ENCODE peak calls at places on chromosomes 12 and 14, in five cellular contexts. Y is K562, A is HepG2, V is SK-N-SH, F is GM12878. Q is an unnamed sample.

GRCh38 chr12:65524666-65525065 is 246.2 kb downstream of the MSRB3 start:
- DNase-seq in A (no peak), V (no peak), Y (no peak), F (no peak), Q (no peak)

GRCh38 chr14:70350078-70350477 is 9.4 kb downstream of the COX16 start:
- DNase-seq in F (no peak), Y (no peak), V (no peak), A (no peak), Q (peak)

GRCh38 chr14:104320611-104321086 is 182.3 kb downstream of the KIF26A start:
- DNase-seq in F (no peak), A (no peak), V (no peak), Y (no peak), Q (no peak)

GRCh38 chr14:31969841-31970240 is 107.3 kb upstream of the ARHGAP5 start:
- DNase-seq in V (no peak), A (no peak), F (no peak), Y (no peak), Q (no peak)

GRCh38 chr12:52225752-52226151 is 7.3 kb upstream of the KRT7 start:
- DNase-seq in V (no peak), Y (no peak), F (no peak), A (no peak), Q (no peak)

GRCh38 chr14:77043984-77044485 is 15.5 kb upstream of the IRF2BPL start:
- DNase-seq in V (no peak), F (no peak), Y (no peak), A (no peak), Q (no peak)

GRCh38 chr14:104799657-104800599 is 973 bp upstream of the ZBTB42 start:
- DNase-seq in V (peak), Y (peak), A (peak), F (no peak), Q (no peak)

GRCh38 chr12:19453961-19454360 is 14.7 kb downstream of the AEBP2 start:
- DNase-seq in Y (no peak), A (no peak), V (no peak), F (no peak), Q (no peak)

GRCh38 chr12:88251798-88252197 is 109.7 kb downstream of the TMTC3 start:
- DNase-seq in A (no peak), V (no peak), Y (no peak), F (no peak), Q (no peak)

GRCh38 chr14:19823765-19824164 is 20.2 kb downstream of the OR4N2 start:
- DNase-seq in F (no peak), A (no peak), Y (no peak), V (no peak), Q (no peak)

GRCh38 chr12:62654558-62655241 is 188.1 kb downstream of the MON2 start:
- DNase-seq in F (no peak), Y (no peak), V (no peak), A (no peak), Q (no peak)

GRCh38 chr12:100827901-100828520 is 33.4 kb downstream of the ANO4 start:
- DNase-seq in V (peak), F (no peak), Y (peak), A (peak), Q (peak)

GRCh38 chr14:50452979-50453705 is 56.5 kb upstream of the CDKL1 start:
- DNase-seq in Y (no peak), A (no peak), V (no peak), F (no peak), Q (no peak)

GRCh38 chr14:68291820-68292219 is 472.2 kb downstream of the RAD51B start:
- DNase-seq in A (peak), F (no peak), V (no peak), Y (no peak), Q (no peak)

GRCh38 chr14:71143391-71144290 is 236.4 kb downstream of the PCNX1 start:
- DNase-seq in A (peak), F (no peak), Y (peak), V (no peak), Q (peak)

GRCh38 chr12:121515615-121516014 is 65.2 kb downstream of the KDM2B start:
- DNase-seq in F (no peak), V (no peak), A (peak), Y (no peak), Q (no peak)

GRCh38 chr12:31629756-31630732 is 29.4 kb upstream of the ETFBKMT start:
- DNase-seq in V (no peak), F (no peak), A (no peak), Y (peak), Q (no peak)

GRCh38 chr14:42141328-42141727 is 534.7 kb downstream of the LRFN5 start:
- DNase-seq in F (no peak), A (no peak), Y (no peak), V (no peak), Q (peak)

GRCh38 chr12:62714409-62715075 is 220.4 kb downstream of the PPM1H start:
- DNase-seq in F (no peak), Y (no peak), A (no peak), V (peak), Q (no peak)

GRCh38 chr14:26984318-26985177 is 386.7 kb upstream of the NOVA1 start:
- DNase-seq in Y (peak), F (no peak), V (peak), A (peak), Q (peak)

GRCh38 chr14:79299162-79299561 is 912.1 kb downstream of the DIO2 start:
- DNase-seq in A (peak), Y (no peak), F (no peak), V (no peak), Q (no peak)

GRCh38 chr14:79293482-79293881 is 917.8 kb downstream of the DIO2 start:
- DNase-seq in A (no peak), V (no peak), Y (no peak), F (no peak), Q (no peak)

GRCh38 chr14:79294506-79294905 is 916.8 kb downstream of the DIO2 start:
- DNase-seq in V (no peak), A (no peak), Y (no peak), F (no peak), Q (no peak)

GRCh38 chr14:79298373-79298772 is 912.9 kb downstream of the DIO2 start:
- DNase-seq in F (no peak), V (no peak), A (no peak), Y (no peak), Q (no peak)

DNA sequence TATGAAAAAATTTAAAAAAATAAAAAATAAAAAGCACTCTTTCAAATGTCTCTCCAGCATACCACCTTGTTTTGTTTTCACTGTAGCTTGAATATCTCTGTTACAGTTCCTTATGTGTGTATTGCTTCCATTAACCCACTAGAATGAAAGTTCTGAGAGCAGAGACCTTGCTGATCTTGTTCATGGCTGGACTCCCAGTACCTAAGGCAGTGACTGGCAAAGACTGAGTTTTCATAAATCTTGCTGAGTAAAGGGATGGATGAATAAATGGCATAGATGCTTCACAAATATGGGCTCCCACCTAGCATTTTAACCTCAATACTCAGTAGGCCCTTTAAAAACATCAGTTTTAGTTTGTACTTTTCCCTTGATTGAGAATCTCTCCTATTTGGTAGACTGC is 915.9 kb downstream of the DIO2 start:
- DNase-seq in Y (no peak), V (no peak), F (no peak), A (no peak), Q (no peak)
- TF ChIP-seq REST in Y (no peak), V (no peak), F (no peak), A (no peak), Q (no peak)

GRCh38 chr12:69019082-69019481 is 86.1 kb upstream of the CPM start:
- DNase-seq in V (no peak), F (no peak), A (no peak), Y (no peak), Q (no peak)

GRCh38 chr12:69015831-69016230 is 82.9 kb upstream of the CPM start:
- DNase-seq in F (no peak), Y (no peak), V (no peak), A (no peak), Q (no peak)

GRCh38 chr12:69022674-69023073 is 89.7 kb upstream of the CPM start:
- DNase-seq in V (no peak), A (no peak), F (no peak), Y (no peak), Q (no peak)

GRCh38 chr12:69023840-69024239 is 90.9 kb upstream of the CPM start:
- DNase-seq in F (no peak), V (no peak), A (no peak), Y (no peak), Q (no peak)

GRCh38 chr12:69019910-69020309 is 86.9 kb upstream of the CPM start:
- DNase-seq in Y (no peak), V (no peak), A (no peak), F (no peak), Q (no peak)
- TF ChIP-seq RFX5 in Y (no peak), V (no peak), A (no peak), F (no peak), Q (no peak)

GRCh38 chr14:44657688-44658388 is 150.8 kb upstream of the FSCB start:
- DNase-seq in Y (no peak), A (peak), F (no peak), V (no peak), Q (peak)
- TF ChIP-seq REST in Y (no peak), A (no peak), F (no peak), V (no peak), Q (no peak)

GRCh38 chr14:56795284-56795622 is 15.0 kb downstream of the OTX2 start:
- DNase-seq in V (no peak), F (no peak), Y (no peak), A (no peak), Q (no peak)
- TF ChIP-seq RFX5 in V (no peak), F (no peak), Y (no peak), A (no peak), Q (no peak)

GRCh38 chr14:94123868-94124267 is 5.5 kb downstream of the IFI27L2 start:
- DNase-seq in Y (no peak), V (no peak), A (peak), F (no peak), Q (no peak)
- TF ChIP-seq REST in Y (no peak), V (no peak), A (no peak), F (no peak), Q (no peak)

DNA sequence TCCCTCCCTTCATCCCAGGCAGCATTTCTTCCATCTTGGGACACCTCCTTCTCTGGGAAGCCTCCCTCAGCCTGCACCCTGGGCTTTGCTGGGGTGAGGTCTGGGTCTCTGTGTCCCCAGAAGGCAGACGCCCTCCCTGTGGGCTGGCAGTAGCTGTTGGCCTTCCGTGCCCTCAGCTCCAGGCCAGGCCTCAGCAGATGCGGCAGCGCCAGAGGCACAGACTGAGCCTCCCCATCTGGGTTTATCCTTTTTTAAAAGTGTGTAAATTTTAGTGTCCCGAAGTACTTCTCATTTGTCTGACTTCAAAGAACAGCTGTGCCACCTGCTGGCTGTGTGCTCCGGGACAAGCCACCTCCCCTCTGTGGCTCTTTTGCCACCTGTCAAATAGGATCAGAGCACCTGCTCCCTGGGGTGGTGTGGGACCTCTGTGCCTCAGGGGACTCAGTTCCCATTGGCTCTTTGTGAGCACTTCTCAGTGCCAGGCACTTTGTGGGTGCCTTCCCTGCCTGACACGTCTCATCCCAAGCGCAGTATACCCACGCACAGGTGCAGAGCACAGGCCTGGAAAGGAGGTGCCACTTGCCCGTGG is 11.1 kb downstream of the EXOC3L4 start:
- DNase-seq in F (no peak), A (no peak), V (no peak), Y (no peak), Q (no peak)
- TF ChIP-seq RFX5 in F (no peak), A (no peak), V (no peak), Y (no peak), Q (no peak)

GRCh38 chr12:9341260-9341585 is 133.0 kb upstream of the PZP start:
- DNase-seq in A (no peak), Y (no peak), F (no peak), V (no peak), Q (no peak)

GRCh38 chr12:9344540-9344939 is 136.3 kb upstream of the PZP start:
- DNase-seq in Y (no peak), A (no peak), F (no peak), V (no peak), Q (no peak)

GRCh38 chr12:9342614-9343353 is 134.6 kb upstream of the PZP start:
- DNase-seq in A (peak), Y (no peak), F (no peak), V (no peak), Q (no peak)

GRCh38 chr12:9337656-9338055 is 129.5 kb upstream of the PZP start:
- DNase-seq in A (no peak), Y (no peak), V (no peak), F (no peak), Q (no peak)

DNA sequence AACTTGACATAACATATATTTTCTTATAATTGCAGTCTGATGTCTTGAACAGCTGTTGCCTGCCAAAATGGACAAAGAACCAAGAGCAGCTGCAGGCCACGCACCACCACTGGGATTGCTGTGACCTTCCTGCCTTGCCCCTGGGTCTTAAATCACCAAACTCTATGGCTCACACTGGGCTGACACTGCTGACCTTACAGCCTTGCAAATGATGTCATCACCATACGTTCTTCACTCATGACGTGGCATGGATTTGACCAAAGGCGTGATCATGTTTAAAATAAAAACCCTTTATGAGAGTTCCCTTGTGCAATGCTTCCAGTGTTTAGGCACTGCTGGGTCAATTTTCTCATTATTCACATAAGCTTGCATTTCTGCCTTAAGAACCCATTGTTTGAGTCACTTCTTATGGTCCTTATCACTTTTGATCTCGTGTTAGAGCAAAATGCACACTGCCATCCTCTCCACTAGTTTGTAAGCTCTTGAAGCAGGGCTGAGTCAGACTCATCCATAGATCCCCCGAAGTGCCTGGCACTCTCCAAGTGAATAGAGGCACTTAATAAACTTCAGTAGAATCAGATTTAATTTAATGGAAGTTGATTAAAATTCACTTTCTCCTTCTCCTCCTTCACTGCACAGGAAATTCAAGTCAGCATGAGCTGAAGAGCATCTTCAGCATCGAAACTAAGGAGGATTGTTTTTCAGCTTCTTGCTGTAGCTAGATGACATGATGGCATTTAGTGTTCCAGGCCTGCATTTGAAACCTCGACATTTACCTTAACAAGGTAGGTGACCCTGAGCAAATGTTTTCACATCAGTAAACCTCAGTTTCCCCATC is 132.4 kb upstream of the PZP start:
- DNase-seq in A (no peak), V (no peak), F (no peak), Y (no peak), Q (no peak)
- TF ChIP-seq REST in A (no peak), V (no peak), F (no peak), Y (no peak), Q (no peak)

DNA sequence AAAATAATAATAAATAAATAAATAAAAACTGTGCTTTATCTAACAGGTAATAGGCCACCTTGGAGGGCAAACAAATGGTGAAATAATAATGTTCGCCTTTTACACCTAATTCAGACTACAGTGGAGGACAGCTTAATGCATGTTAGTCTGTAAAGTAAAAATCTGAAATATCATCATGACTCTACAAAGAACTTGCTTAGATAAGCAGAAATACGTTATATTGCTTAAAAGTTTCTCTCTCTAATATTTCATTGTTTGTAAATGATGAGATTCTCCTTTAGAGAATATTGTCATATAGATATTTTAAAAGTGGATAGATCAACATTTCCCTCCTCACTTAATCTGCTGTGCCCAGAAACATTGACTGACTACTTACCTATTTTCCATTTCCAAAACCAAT is 98.7 kb upstream of the PDZRN4 start:
- DNase-seq in F (no peak), V (no peak), Y (no peak), A (no peak), Q (no peak)
- TF ChIP-seq RFX5 in F (no peak), V (no peak), Y (no peak), A (no peak), Q (no peak)

DNA sequence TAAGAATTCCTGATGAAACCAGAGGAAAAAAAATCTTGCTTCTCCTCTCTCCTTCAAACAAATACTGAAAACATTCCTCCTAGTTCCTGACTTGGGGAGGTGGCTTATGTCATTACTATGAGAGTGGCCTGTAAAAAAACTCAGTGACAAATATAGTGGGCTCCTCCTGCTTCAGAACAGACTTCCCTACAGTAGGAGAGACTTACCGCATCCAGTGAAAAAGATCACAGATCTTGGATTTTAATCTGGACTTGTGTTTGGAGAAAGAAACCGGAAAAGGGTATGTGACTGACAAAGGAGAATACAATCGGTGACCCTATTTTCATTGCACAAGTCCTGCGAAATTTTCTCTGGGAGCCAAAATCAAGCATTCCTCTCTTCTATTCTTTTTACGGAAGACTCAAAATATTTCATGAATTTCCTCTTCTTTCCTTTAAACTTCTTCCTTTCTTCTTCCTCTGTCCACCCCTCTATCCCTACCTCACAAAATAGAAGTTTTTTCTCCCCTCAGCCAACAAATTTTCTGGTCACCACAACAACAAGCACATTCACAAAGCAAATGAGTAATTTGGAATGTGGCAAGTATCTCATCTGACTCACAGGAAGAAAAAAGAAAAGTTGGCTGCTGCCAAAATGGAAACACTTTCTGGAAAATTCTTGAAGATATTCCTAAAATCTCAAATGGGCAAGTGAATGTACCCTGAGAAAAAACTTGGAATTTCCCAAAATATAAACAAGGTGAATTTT is 185.1 kb upstream of the CDKN3 start:
- DNase-seq in Y (no peak), A (no peak), V (no peak), F (no peak), Q (no peak)
- TF ChIP-seq REST in Y (no peak), A (no peak), V (no peak), F (no peak), Q (no peak)

GRCh38 chr12:93883436-93884154 is 206.4 kb downstream of the CRADD start:
- DNase-seq in Y (no peak), F (no peak), V (no peak), A (no peak), Q (no peak)
- TF ChIP-seq RFX5 in Y (no peak), F (no peak), V (no peak), A (no peak), Q (no peak)

Q was measured in A549.